ENCODE peak calls at places on chromosomes 3 and 15, in six cellular contexts. E, L, O, I, C and U are unnamed samples.

GRCh38 chr3:196965112-196965803 is 3.4 kb downstream of the PIGZ start:
- DNase-seq in E (no peak), C (peak; percentile 37), I (no peak), O (no peak), L (no peak), U (no peak)

GRCh38 chr3:100179692-100180349 is 65.5 kb upstream of the FILIP1L start:
- DNase-seq in I (no peak), E (no peak), C (no peak), L (no peak), O (no peak), U (no peak)

GRCh38 chr3:53821631-53822068 is 24.6 kb downstream of the CHDH start:
- DNase-seq in C (peak; percentile 91), L (peak; percentile 42), I (no peak), O (no peak), E (no peak), U (peak; percentile 79)

GRCh38 chr15:35557544-35557943 is 11.6 kb upstream of the DPH6 start:
- DNase-seq in O (no peak), E (peak; percentile 80), I (no peak), C (no peak), L (no peak), U (no peak)

GRCh38 chr3:101677436-101678286 is 729 bp upstream of the ZBTB11 start:
- DNase-seq in E (no peak), O (no peak), C (peak; percentile 66), L (peak; percentile 21), I (peak; percentile 32), U (no peak)

GRCh38 chr3:6601374-6601773 is 259.5 kb upstream of the GRM7 start:
- DNase-seq in L (no peak), O (no peak), E (no peak), I (no peak), C (no peak), U (no peak)

GRCh38 chr3:100753846-100754245 is 44.6 kb downstream of the TFG start:
- DNase-seq in O (no peak), C (no peak), E (no peak), L (no peak), I (no peak), U (no peak)

GRCh38 chr15:39360417-39360816 is 220.5 kb upstream of the THBS1 start:
- DNase-seq in O (no peak), E (no peak), L (no peak), C (no peak), I (no peak), U (no peak)

GRCh38 chr3:157123621-157124020 is 36.3 kb downstream of the CCNL1 start:
- DNase-seq in L (no peak), I (no peak), O (no peak), C (no peak), E (no peak), U (no peak)

GRCh38 chr3:156519758-156520162 is 35.2 kb downstream of the SSR3 start:
- DNase-seq in E (no peak), L (no peak), C (no peak), O (no peak), I (no peak), U (no peak)

GRCh38 chr15:55909036-55909811 is 84.2 kb downstream of the NEDD4 start:
- DNase-seq in I (no peak), O (no peak), C (no peak), L (no peak), E (no peak), U (no peak)

GRCh38 chr3:178260887-178261286 is 275.3 kb upstream of the KCNMB2 start:
- DNase-seq in I (no peak), O (no peak), E (no peak), C (peak; percentile 59), L (no peak), U (no peak)

GRCh38 chr3:180070925-180071324 is 34.2 kb upstream of the PEX5L start:
- DNase-seq in I (no peak), E (no peak), C (no peak), L (no peak), O (no peak), U (no peak)

GRCh38 chr3:138389841-138390581 is 41.6 kb downstream of the MRAS start:
- DNase-seq in I (peak; percentile 45), E (peak; percentile 76), C (peak; percentile 91), O (no peak), L (peak; percentile 34), U (no peak)

GRCh38 chr15:90885432-90886290 is 1.4 kb downstream of the FES start:
- DNase-seq in O (no peak), E (no peak), C (peak; percentile 84), L (peak; percentile 72), I (peak; percentile 79), U (peak; percentile 97)

GRCh38 chr3:152258448-152259302 is 10.1 kb upstream of the MBNL1 start:
- DNase-seq in C (peak; percentile 84), I (peak; percentile 60), E (peak; percentile 80), L (peak; percentile 85), O (no peak), U (peak; percentile 93)

DNA sequence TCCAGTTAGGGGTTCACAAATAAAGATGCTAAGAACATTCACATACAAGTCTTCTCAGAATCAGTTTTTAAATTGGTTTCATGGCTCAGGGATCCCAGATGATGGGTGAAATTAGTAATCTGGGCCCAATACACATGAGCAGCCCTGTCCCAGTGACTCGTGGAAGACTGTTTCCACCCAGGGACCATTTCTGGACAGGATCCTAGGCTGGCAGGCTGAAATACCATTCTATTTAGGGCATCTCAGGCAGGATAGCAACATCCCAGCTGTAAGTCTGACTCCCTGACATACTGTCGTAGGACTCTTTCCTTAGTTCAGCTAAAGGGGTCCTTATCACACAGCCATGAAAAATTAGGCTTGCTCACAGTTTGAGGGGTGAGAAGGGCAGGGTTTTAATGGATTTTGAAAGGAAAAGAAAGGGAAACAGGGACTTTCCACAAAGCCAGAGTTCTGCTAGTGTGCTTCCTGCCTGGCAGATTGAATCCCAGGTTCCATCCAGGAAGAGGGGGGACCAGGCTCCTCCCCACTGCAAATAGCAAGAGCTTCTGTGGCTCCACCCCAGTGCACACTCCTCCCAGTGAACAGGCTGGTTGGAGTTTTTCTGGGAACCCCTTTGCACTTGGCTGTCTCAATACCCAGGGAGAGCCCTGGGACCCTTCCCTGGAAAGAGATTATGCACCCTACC is 41.3 kb upstream of the LYZL4 start:
- DNase-seq in I (peak; percentile 66), L (no peak), E (no peak), O (no peak), C (no peak), U (no peak)
- TF ChIP-seq POLR2A in I (no peak), L (no peak), E (no peak), O (no peak), C (no peak), U (no peak)

GRCh38 chr3:177180506-177180905 is 16.8 kb downstream of the TBL1XR1 start:
- DNase-seq in O (no peak), I (no peak), C (no peak), L (no peak), E (no peak), U (no peak)
- H3K4me3 ChIP-seq in O (no peak overlapping the region), I (no peak overlapping the region), C (no peak overlapping the region), L (no peak overlapping the region), E (no peak overlapping the region), U (no peak overlapping the region)

GRCh38 chr15:68201879-68202261 is 3.3 kb downstream of the CALML4 start:
- DNase-seq in E (no peak), L (no peak), C (no peak), O (no peak), I (no peak), U (no peak)

GRCh38 chr15:68200016-68200861 is 4.9 kb downstream of the CALML4 start:
- DNase-seq in C (peak; percentile 75), L (no peak), O (no peak), E (no peak), I (no peak), U (no peak)

GRCh38 chr15:68199340-68199739 is 5.8 kb downstream of the CALML4 start:
- DNase-seq in E (no peak), L (no peak), C (peak; percentile 53), O (no peak), I (no peak), U (no peak)

GRCh38 chr15:68203486-68203885 is 1.6 kb downstream of the CALML4 start:
- DNase-seq in L (no peak), E (no peak), C (peak; percentile 35), O (no peak), I (no peak), U (no peak)

DNA sequence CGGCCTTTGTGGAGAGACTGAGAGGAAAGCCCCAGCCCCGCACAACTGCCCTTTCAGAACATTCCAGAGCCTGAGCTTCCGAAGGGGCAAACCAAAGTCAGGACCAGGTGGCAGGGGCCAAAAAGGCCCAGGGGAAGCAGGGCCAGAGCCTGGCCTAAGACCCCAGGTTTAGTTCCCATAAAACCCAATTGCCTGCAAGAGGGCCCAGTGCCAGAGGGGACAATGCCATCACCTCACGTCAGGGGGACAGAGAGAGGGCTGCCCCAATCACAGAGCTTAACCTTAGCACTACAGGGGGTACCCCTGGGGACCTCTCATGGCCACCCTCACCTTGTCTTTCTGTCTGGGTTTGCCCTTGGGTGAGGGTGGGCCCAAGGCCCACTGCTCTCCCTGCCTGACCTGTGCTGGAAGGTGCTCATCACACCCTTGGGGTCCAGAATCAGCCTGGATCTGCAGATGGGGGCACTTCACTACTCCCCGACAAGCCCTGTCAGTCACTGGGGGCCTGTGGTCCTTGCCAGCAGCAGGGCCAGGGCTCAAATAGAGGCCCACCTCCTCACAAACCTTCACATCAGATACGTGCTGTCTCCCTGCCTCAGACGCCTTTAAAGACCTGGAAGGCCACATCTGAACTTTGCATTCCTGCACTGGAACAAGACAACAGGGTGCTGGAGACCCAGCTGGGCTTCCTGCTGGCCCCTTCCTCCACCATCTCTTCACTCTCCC is 3.8 kb downstream of the CALML4 start:
- DNase-seq in O (no peak), I (no peak), L (no peak), C (peak; percentile 51), E (no peak), U (no peak)
- TF ChIP-seq POLR2A in O (no peak), I (no peak), L (no peak), C (no peak), E (no peak), U (no peak)

GRCh38 chr3:112734171-112734570 is 93.2 kb upstream of the CCDC80 start:
- DNase-seq in C (no peak), E (no peak), O (no peak), I (no peak), L (no peak), U (no peak)
- H3K4me3 ChIP-seq in C (no peak overlapping the region), E (no peak overlapping the region), O (no peak overlapping the region), I (no peak overlapping the region), L (no peak overlapping the region), U (no peak overlapping the region)

GRCh38 chr3:62676686-62677271 is 198.4 kb downstream of the CADPS start:
- DNase-seq in C (no peak), I (no peak), E (no peak), O (no peak), L (peak; percentile 22), U (no peak)

GRCh38 chr3:62678841-62679240 is 196.4 kb downstream of the CADPS start:
- DNase-seq in E (no peak), L (no peak), C (no peak), O (no peak), I (no peak), U (no peak)

GRCh38 chr3:62677926-62678325 is 197.3 kb downstream of the CADPS start:
- DNase-seq in L (no peak), I (no peak), E (no peak), O (no peak), C (no peak), U (no peak)

GRCh38 chr3:62682826-62683225 is 192.4 kb downstream of the CADPS start:
- DNase-seq in C (no peak), L (no peak), I (no peak), O (no peak), E (no peak), U (no peak)

DNA sequence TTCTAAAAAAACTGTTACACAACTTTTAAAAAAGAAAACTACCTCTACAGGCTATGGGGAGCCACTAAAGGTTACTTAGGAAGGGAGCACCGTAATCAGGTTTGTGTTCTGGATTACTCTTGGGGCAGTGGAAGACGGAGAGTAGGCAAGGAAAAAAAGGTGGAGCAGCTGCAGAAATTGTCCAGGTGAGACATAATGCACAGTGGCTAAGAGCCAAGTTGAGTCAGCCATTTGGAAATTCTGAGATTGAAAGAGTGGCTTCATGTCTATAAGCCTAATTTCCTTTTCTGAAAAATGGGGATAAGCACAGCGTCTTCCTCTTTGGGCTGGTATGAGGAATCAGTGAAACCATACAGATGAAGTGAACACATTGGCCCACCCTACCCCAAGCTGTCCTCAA is 195.2 kb downstream of the CADPS start:
- DNase-seq in L (no peak), I (no peak), O (no peak), E (no peak), C (no peak), U (no peak)
- TF ChIP-seq POLR2A in L (no peak), I (no peak), O (no peak), E (no peak), C (no peak), U (no peak)